ENCODE peak calls at places on chromosomes 7 and 10, in eight cellular contexts. One of them, this sample, is unnamed.

GRCh38 chr10:19168584-19168983 is 120.0 kb downstream of the MALRD1 start:
- DNase-seq in substantia nigra: no peak
- DNase-seq in NCI-H524 treated with DMSO at 0.1 percent for 48 hours: no peak
- DNase-seq in kidney: no peak
- DNase-seq in NAMALWA: peak
- DNase-seq in MV-4-11: no peak
- DNase-seq in stimulated activated CD4-positive, alpha-beta T cell treated with anti-CD3 and anti-CD28 coated beads, Interleukin-12 subunit alpha, Interleukin-12 subunit beta, amount 100 ng/mL, for 48 hours: no peak
- DNase-seq in CD8-positive, alpha-beta memory T cell: no peak
- DNase-seq in this sample: no peak

GRCh38 chr7:30062587-30062986 is 34.4 kb downstream of the PLEKHA8 start:
- DNase-seq in NAMALWA: peak
- DNase-seq in stimulated activated CD4-positive, alpha-beta T cell treated with anti-CD3 and anti-CD28 coated beads, Interleukin-12 subunit alpha, Interleukin-12 subunit beta, amount 100 ng/mL, for 48 hours: no peak
- DNase-seq in kidney: no peak
- DNase-seq in substantia nigra: no peak
- DNase-seq in CD8-positive, alpha-beta memory T cell: no peak
- DNase-seq in MV-4-11: peak
- DNase-seq in NCI-H524 treated with DMSO at 0.1 percent for 48 hours: no peak
- DNase-seq in this sample: no peak

GRCh38 chr7:93279541-93279940 is 47.4 kb downstream of the VPS50 start:
- DNase-seq in NCI-H524 treated with DMSO at 0.1 percent for 48 hours: no peak
- DNase-seq in CD8-positive, alpha-beta memory T cell: no peak
- DNase-seq in MV-4-11: no peak
- DNase-seq in substantia nigra: no peak
- DNase-seq in NAMALWA: no peak
- DNase-seq in kidney: no peak
- DNase-seq in stimulated activated CD4-positive, alpha-beta T cell treated with anti-CD3 and anti-CD28 coated beads, Interleukin-12 subunit alpha, Interleukin-12 subunit beta, amount 100 ng/mL, for 48 hours: no peak
- DNase-seq in this sample: no peak

GRCh38 chr7:125561006-125561405 is 631.4 kb upstream of the POT1 start:
- DNase-seq in MV-4-11: no peak
- DNase-seq in stimulated activated CD4-positive, alpha-beta T cell treated with anti-CD3 and anti-CD28 coated beads, Interleukin-12 subunit alpha, Interleukin-12 subunit beta, amount 100 ng/mL, for 48 hours: no peak
- DNase-seq in NAMALWA: no peak
- DNase-seq in kidney: no peak
- DNase-seq in NCI-H524 treated with DMSO at 0.1 percent for 48 hours: no peak
- DNase-seq in CD8-positive, alpha-beta memory T cell: no peak
- DNase-seq in substantia nigra: no peak
- DNase-seq in this sample: no peak

GRCh38 chr7:158044156-158044823 is 543.3 kb downstream of the PTPRN2 start:
- DNase-seq in MV-4-11: no peak
- DNase-seq in substantia nigra: no peak
- DNase-seq in kidney: no peak
- DNase-seq in NAMALWA: no peak
- DNase-seq in CD8-positive, alpha-beta memory T cell: no peak
- DNase-seq in NCI-H524 treated with DMSO at 0.1 percent for 48 hours: no peak
- DNase-seq in stimulated activated CD4-positive, alpha-beta T cell treated with anti-CD3 and anti-CD28 coated beads, Interleukin-12 subunit alpha, Interleukin-12 subunit beta, amount 100 ng/mL, for 48 hours: no peak
- DNase-seq in this sample: no peak

GRCh38 chr10:123743441-123744225 is 77.5 kb downstream of the GPR26 start:
- DNase-seq in stimulated activated CD4-positive, alpha-beta T cell treated with anti-CD3 and anti-CD28 coated beads, Interleukin-12 subunit alpha, Interleukin-12 subunit beta, amount 100 ng/mL, for 48 hours: no peak
- DNase-seq in NCI-H524 treated with DMSO at 0.1 percent for 48 hours: no peak
- DNase-seq in kidney: no peak
- DNase-seq in CD8-positive, alpha-beta memory T cell: no peak
- DNase-seq in NAMALWA: no peak
- DNase-seq in substantia nigra: no peak
- DNase-seq in MV-4-11: no peak
- DNase-seq in this sample: no peak

GRCh38 chr7:136062625-136063336 is 85.6 kb upstream of the MTPN start:
- DNase-seq in MV-4-11: no peak
- DNase-seq in NAMALWA: no peak
- DNase-seq in substantia nigra: no peak
- DNase-seq in kidney: no peak
- DNase-seq in CD8-positive, alpha-beta memory T cell: no peak
- DNase-seq in stimulated activated CD4-positive, alpha-beta T cell treated with anti-CD3 and anti-CD28 coated beads, Interleukin-12 subunit alpha, Interleukin-12 subunit beta, amount 100 ng/mL, for 48 hours: no peak
- DNase-seq in NCI-H524 treated with DMSO at 0.1 percent for 48 hours: peak
- DNase-seq in this sample: no peak

GRCh38 chr7:142298631-142299030 is 40.8 kb upstream of the PRSS58 start:
- DNase-seq in MV-4-11: peak
- DNase-seq in NAMALWA: peak
- DNase-seq in CD8-positive, alpha-beta memory T cell: no peak
- DNase-seq in stimulated activated CD4-positive, alpha-beta T cell treated with anti-CD3 and anti-CD28 coated beads, Interleukin-12 subunit alpha, Interleukin-12 subunit beta, amount 100 ng/mL, for 48 hours: no peak
- DNase-seq in NCI-H524 treated with DMSO at 0.1 percent for 48 hours: no peak
- DNase-seq in kidney: no peak
- DNase-seq in substantia nigra: no peak
- DNase-seq in this sample: no peak

GRCh38 chr10:131546086-131546810 is 234.7 kb upstream of the TCERG1L start:
- DNase-seq in MV-4-11: no peak
- DNase-seq in CD8-positive, alpha-beta memory T cell: no peak
- DNase-seq in NAMALWA: no peak
- DNase-seq in stimulated activated CD4-positive, alpha-beta T cell treated with anti-CD3 and anti-CD28 coated beads, Interleukin-12 subunit alpha, Interleukin-12 subunit beta, amount 100 ng/mL, for 48 hours: no peak
- DNase-seq in NCI-H524 treated with DMSO at 0.1 percent for 48 hours: no peak
- DNase-seq in substantia nigra: no peak
- DNase-seq in kidney: no peak
- DNase-seq in this sample: no peak

GRCh38 chr10:119445311-119445934 is 97.1 kb downstream of the RGS10 start:
- DNase-seq in substantia nigra: peak
- DNase-seq in MV-4-11: peak
- DNase-seq in kidney: peak
- DNase-seq in stimulated activated CD4-positive, alpha-beta T cell treated with anti-CD3 and anti-CD28 coated beads, Interleukin-12 subunit alpha, Interleukin-12 subunit beta, amount 100 ng/mL, for 48 hours: peak
- DNase-seq in NCI-H524 treated with DMSO at 0.1 percent for 48 hours: no peak
- DNase-seq in NAMALWA: peak
- DNase-seq in CD8-positive, alpha-beta memory T cell: peak
- DNase-seq in this sample: peak

GRCh38 chr10:129744134-129744895 is 219.8 kb downstream of the EBF3 start:
- DNase-seq in substantia nigra: no peak
- DNase-seq in NCI-H524 treated with DMSO at 0.1 percent for 48 hours: no peak
- DNase-seq in kidney: peak
- DNase-seq in MV-4-11: no peak
- DNase-seq in CD8-positive, alpha-beta memory T cell: no peak
- DNase-seq in NAMALWA: no peak
- DNase-seq in stimulated activated CD4-positive, alpha-beta T cell treated with anti-CD3 and anti-CD28 coated beads, Interleukin-12 subunit alpha, Interleukin-12 subunit beta, amount 100 ng/mL, for 48 hours: no peak
- DNase-seq in this sample: no peak

GRCh38 chr10:92087750-92088395 is 164.3 kb downstream of the BTAF1 start:
- DNase-seq in stimulated activated CD4-positive, alpha-beta T cell treated with anti-CD3 and anti-CD28 coated beads, Interleukin-12 subunit alpha, Interleukin-12 subunit beta, amount 100 ng/mL, for 48 hours: peak
- DNase-seq in MV-4-11: peak
- DNase-seq in CD8-positive, alpha-beta memory T cell: peak
- DNase-seq in NAMALWA: peak
- DNase-seq in substantia nigra: peak
- DNase-seq in kidney: no peak
- DNase-seq in NCI-H524 treated with DMSO at 0.1 percent for 48 hours: no peak
- DNase-seq in this sample: peak

GRCh38 chr10:31789555-31789954 is 139.1 kb downstream of the ARHGAP12 start:
- DNase-seq in kidney: no peak
- DNase-seq in CD8-positive, alpha-beta memory T cell: no peak
- DNase-seq in MV-4-11: no peak
- DNase-seq in substantia nigra: no peak
- DNase-seq in stimulated activated CD4-positive, alpha-beta T cell treated with anti-CD3 and anti-CD28 coated beads, Interleukin-12 subunit alpha, Interleukin-12 subunit beta, amount 100 ng/mL, for 48 hours: no peak
- DNase-seq in NCI-H524 treated with DMSO at 0.1 percent for 48 hours: no peak
- DNase-seq in NAMALWA: no peak
- DNase-seq in this sample: no peak

GRCh38 chr10:129057856-129058663 is 409.0 kb upstream of the MGMT start:
- DNase-seq in NCI-H524 treated with DMSO at 0.1 percent for 48 hours: peak
- DNase-seq in CD8-positive, alpha-beta memory T cell: no peak
- DNase-seq in substantia nigra: no peak
- DNase-seq in kidney: no peak
- DNase-seq in stimulated activated CD4-positive, alpha-beta T cell treated with anti-CD3 and anti-CD28 coated beads, Interleukin-12 subunit alpha, Interleukin-12 subunit beta, amount 100 ng/mL, for 48 hours: no peak
- DNase-seq in NAMALWA: no peak
- DNase-seq in MV-4-11: peak
- DNase-seq in this sample: no peak

GRCh38 chr7:42080831-42081230 is 156.2 kb downstream of the GLI3 start:
- DNase-seq in stimulated activated CD4-positive, alpha-beta T cell treated with anti-CD3 and anti-CD28 coated beads, Interleukin-12 subunit alpha, Interleukin-12 subunit beta, amount 100 ng/mL, for 48 hours: no peak
- DNase-seq in MV-4-11: peak
- DNase-seq in NAMALWA: no peak
- DNase-seq in NCI-H524 treated with DMSO at 0.1 percent for 48 hours: no peak
- DNase-seq in kidney: no peak
- DNase-seq in substantia nigra: no peak
- DNase-seq in CD8-positive, alpha-beta memory T cell: no peak
- DNase-seq in this sample: no peak

GRCh38 chr10:22231260-22231659 is 13.4 kb upstream of the EBLN1 start:
- DNase-seq in CD8-positive, alpha-beta memory T cell: no peak
- DNase-seq in NAMALWA: no peak
- DNase-seq in NCI-H524 treated with DMSO at 0.1 percent for 48 hours: no peak
- DNase-seq in MV-4-11: no peak
- DNase-seq in kidney: no peak
- DNase-seq in stimulated activated CD4-positive, alpha-beta T cell treated with anti-CD3 and anti-CD28 coated beads, Interleukin-12 subunit alpha, Interleukin-12 subunit beta, amount 100 ng/mL, for 48 hours: no peak
- DNase-seq in substantia nigra: no peak
- DNase-seq in this sample: no peak

GRCh38 chr7:116324582-116324981 is 114.2 kb downstream of the TES start:
- DNase-seq in CD8-positive, alpha-beta memory T cell: no peak
- DNase-seq in NAMALWA: no peak
- DNase-seq in kidney: no peak
- DNase-seq in MV-4-11: no peak
- DNase-seq in stimulated activated CD4-positive, alpha-beta T cell treated with anti-CD3 and anti-CD28 coated beads, Interleukin-12 subunit alpha, Interleukin-12 subunit beta, amount 100 ng/mL, for 48 hours: no peak
- DNase-seq in substantia nigra: no peak
- DNase-seq in NCI-H524 treated with DMSO at 0.1 percent for 48 hours: no peak
- DNase-seq in this sample: no peak